ENCODE peak calls at places on chromosomes 7 and 10, in five cellular contexts. Q is A549, L is tibial nerve, N is sigmoid colon, V is GM12878. E is an unnamed sample.

GRCh38 chr7:18414885-18415284 is 80.7 kb upstream of the HDAC9 start:
- DNase-seq in Q (no peak), N (no peak), L (no peak), V (no peak), E (no peak)

GRCh38 chr7:99693427-99694200 is 13.8 kb upstream of the CYP3A5 start:
- DNase-seq in L (no peak), N (no peak), V (no peak), Q (peak; percentile 45), E (no peak)

GRCh38 chr7:64946772-64947171 is 43.7 kb downstream of the ZNF273 start:
- DNase-seq in Q (no peak), N (no peak), L (no peak), V (no peak), E (no peak)

GRCh38 chr10:128511284-128511683 is 385.1 kb upstream of the MKI67 start:
- DNase-seq in N (no peak), V (no peak), Q (no peak), L (no peak), E (no peak)

GRCh38 chr7:18978108-18978495 is 139.3 kb downstream of the TWIST1 start:
- DNase-seq in L (no peak), Q (peak; percentile 6), N (no peak), V (no peak), E (no peak)

GRCh38 chr10:5692476-5693358 is 8.1 kb downstream of the TASOR2 start:
- DNase-seq in N (peak; percentile 66), Q (peak; percentile 55), V (peak; percentile 32), L (no peak), E (peak; percentile 47)

GRCh38 chr7:137930616-137931015 is 71.3 kb downstream of the CREB3L2 start:
- DNase-seq in N (no peak), L (no peak), V (no peak), Q (peak; percentile 50), E (no peak)

GRCh38 chr7:81688622-81689411 is 81.0 kb downstream of the HGF start:
- DNase-seq in V (no peak), L (no peak), N (no peak), Q (no peak), E (no peak)

GRCh38 chr10:12531305-12531738 is 182.0 kb downstream of the CAMK1D start:
- DNase-seq in V (no peak), Q (peak; percentile 21), L (peak; percentile 20), N (peak; percentile 76), E (peak; percentile 62)

GRCh38 chr10:91571671-91572070 is 61.2 kb downstream of the PPP1R3C start:
- DNase-seq in V (no peak), L (no peak), N (no peak), Q (no peak), E (no peak)

GRCh38 chr10:30980951-30981616 is 50.6 kb downstream of the ZNF438 start:
- DNase-seq in L (peak; percentile 83), Q (no peak), N (peak; percentile 91), V (no peak), E (no peak)

GRCh38 chr7:73342645-73343044 is 14.7 kb downstream of the FKBP6 start:
- DNase-seq in V (no peak), L (peak; percentile 43), Q (peak; percentile 46), N (no peak), E (peak; percentile 30)

GRCh38 chr10:74898201-74898976 is 72.0 kb downstream of the KAT6B start:
- DNase-seq in L (no peak), V (peak; percentile 67), Q (peak; percentile 36), N (no peak), E (no peak)

GRCh38 chr10:46309511-46310142 is 22.8 kb downstream of the ANTXRL start:
- DNase-seq in V (no peak), Q (no peak), N (peak; percentile 45), L (no peak), E (no peak)

GRCh38 chr7:148397555-148397954 is 193.0 kb upstream of the C7orf33 start:
- DNase-seq in N (no peak), V (no peak), L (no peak), Q (no peak), E (no peak)

GRCh38 chr10:110426294-110427153 is 71.2 kb upstream of the DUSP5 start:
- DNase-seq in Q (peak; percentile 97), L (peak; percentile 55), N (no peak), V (no peak), E (peak; percentile 46)

GRCh38 chr7:81470084-81470723 is 299.6 kb downstream of the HGF start:
- DNase-seq in L (peak; percentile 38), Q (peak; percentile 90), V (no peak), N (peak; percentile 85), E (peak; percentile 62)

GRCh38 chr7:142632291-142633134 is 116.8 kb upstream of the PRSS1 start:
- DNase-seq in N (no peak), Q (peak; percentile 65), L (peak; percentile 52), V (peak; percentile 32), E (no peak)

DNA sequence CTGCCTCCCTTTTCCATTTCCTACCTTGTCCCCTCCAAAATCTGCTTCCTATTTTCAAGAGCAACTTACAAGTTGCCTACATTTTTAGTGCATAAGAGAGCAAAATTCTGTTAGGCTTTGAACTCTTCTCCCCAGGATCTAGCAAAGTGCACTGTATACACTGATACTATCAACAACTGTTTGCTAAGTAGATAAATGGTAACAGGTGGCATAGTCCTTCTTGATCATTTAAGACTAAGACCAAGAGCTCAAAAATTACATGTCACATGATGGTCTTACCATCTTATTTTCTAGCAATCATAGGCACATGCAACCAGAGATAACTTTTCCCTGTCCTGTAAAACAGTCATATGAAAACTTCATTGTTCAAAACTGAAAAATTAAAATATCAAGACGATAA is 16.2 kb downstream of the FAM3C start:
- DNase-seq in Q (no peak), V (no peak), N (no peak), L (no peak), E (no peak)
- H3K4me3 ChIP-seq in Q (no peak overlapping the region), V (no peak overlapping the region), N (no peak overlapping the region), L (no peak overlapping the region), E (no peak overlapping the region)

GRCh38 chr7:76300210-76300731 is 2.2 kb upstream of the HSPB1 start:
- DNase-seq in L (peak; percentile 30), Q (peak; percentile 91), N (no peak), V (no peak), E (no peak)
- TF ChIP-seq EP300 in L (no peak), Q (peak; percentile 26), N (no peak), V (no peak), E (no peak)

GRCh38 chr7:360454-361100 is 70.6 kb downstream of the FOXL3 start:
- DNase-seq in N (peak; percentile 48), L (no peak), V (no peak), Q (no peak), E (no peak)
- TF ChIP-seq POLR2A in N (no peak), L (no peak), V (no peak), Q (no peak), E (no peak)

GRCh38 chr7:98134420-98134819 is 27.8 kb downstream of the LMTK2 start:
- DNase-seq in N (no peak), V (no peak), L (no peak), Q (no peak), E (no peak)

GRCh38 chr7:98135984-98136383 is 29.3 kb downstream of the LMTK2 start:
- DNase-seq in N (no peak), V (no peak), Q (no peak), L (no peak), E (no peak)

GRCh38 chr7:98133621-98134266 is 27.1 kb downstream of the LMTK2 start:
- DNase-seq in N (no peak), Q (peak; percentile 19), L (no peak), V (no peak), E (no peak)

GRCh38 chr7:98130959-98131358 is 24.3 kb downstream of the LMTK2 start:
- DNase-seq in Q (no peak), L (no peak), V (no peak), N (no peak), E (no peak)

DNA sequence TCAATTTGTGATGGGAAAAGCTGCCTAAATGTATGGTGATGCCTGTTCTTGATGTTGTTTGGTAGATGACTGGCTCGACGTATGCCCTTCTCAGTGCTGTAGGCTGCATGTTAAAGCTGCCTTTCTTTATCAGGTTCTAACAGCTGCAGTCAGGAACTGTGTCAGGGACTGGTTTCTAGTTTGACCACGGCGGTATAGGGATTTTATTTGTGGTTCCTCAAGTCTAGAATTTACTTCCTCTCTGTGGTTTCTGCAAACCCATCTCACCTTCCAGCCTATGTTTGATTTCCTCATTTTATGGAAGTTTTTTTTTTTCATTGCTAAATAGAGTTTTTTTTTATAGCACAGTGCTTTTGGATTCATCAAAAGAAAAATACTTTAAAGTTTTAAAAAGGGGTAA is 26.5 kb downstream of the LMTK2 start:
- DNase-seq in L (no peak), N (no peak), V (peak; percentile 63), Q (no peak), E (no peak)
- H3K4me3 ChIP-seq in L (no peak overlapping the region), N (no peak overlapping the region), V (no peak overlapping the region), Q (no peak overlapping the region), E (no peak overlapping the region)

GRCh38 chr7:106868364-106868763 is 3.3 kb downstream of the PIK3CG start:
- DNase-seq in Q (no peak), L (no peak), N (no peak), V (no peak), E (no peak)
- TF ChIP-seq EP300 in Q (no peak), L (no peak), N (no peak), V (no peak), E (no peak)

DNA sequence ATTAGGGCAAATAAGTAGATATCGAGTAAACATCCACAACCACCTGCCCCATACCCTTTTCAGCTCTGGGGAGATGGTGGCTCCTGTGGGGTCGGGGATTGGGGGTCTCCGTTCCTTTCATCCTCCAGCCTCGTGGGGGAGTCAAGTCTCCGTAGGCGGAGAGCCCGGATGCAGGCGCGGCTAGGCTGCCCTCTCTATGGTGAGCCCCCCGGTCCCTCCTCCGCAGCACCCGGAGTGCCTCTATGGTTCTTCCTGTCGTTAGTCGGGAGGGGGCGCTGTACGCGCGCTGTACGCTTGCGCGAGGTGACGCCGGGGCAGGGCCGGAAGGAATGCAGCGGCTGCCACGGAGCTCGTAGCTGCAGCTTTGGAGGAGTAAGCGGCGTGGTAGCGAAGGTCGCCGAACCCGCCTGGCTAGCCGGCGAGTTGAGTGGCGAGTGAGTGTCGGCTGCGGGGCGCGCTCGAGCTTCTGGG is 14.8 kb upstream of the MMD2 start:
- DNase-seq in L (peak; percentile 63), Q (peak; percentile 95), V (peak; percentile 69), N (peak; percentile 93), E (peak; percentile 86)
- TF ChIP-seq POLR2A in L (peak; percentile 28), Q (peak; percentile 94), V (peak; percentile 89), N (no peak), E (peak; percentile 52)